ENCODE peak calls at places on chromosomes 1 and 21, in five cellular contexts. Z is HepG2, U is Panc1, S is GM12878, F is upper lobe of left lung. D is an unnamed sample.

GRCh38 chr1:48757363-48757762 is 19.3 kb downstream of the BEND5 start:
- ATAC-seq in Z (no peak), U (no peak), S (no peak), F (no peak), D (no peak)

GRCh38 chr1:54238353-54239040 is 38.5 kb downstream of the MRPL37 start:
- ATAC-seq in Z (no peak), U (no peak), S (no peak), F (peak), D (no peak)

GRCh38 chr1:153291514-153291913 is 21.2 kb downstream of the PGLYRP3 start:
- ATAC-seq in Z (no peak), U (no peak), S (peak), F (no peak), D (no peak)

GRCh38 chr21:33042812-33043211 is 17.1 kb downstream of the OLIG2 start:
- ATAC-seq in Z (no peak), U (no peak), S (no peak), F (no peak), D (no peak)

GRCh38 chr1:208425096-208425495 is 180.9 kb upstream of the PLXNA2 start:
- ATAC-seq in Z (no peak), U (no peak), S (no peak), F (no peak), D (no peak)

GRCh38 chr1:150473659-150474058 is 13.6 kb upstream of the TARS2 start:
- ATAC-seq in Z (peak), U (no peak), S (no peak), F (no peak), D (peak)

GRCh38 chr1:205298191-205298994 is 23.2 kb downstream of the NUAK2 start:
- ATAC-seq in Z (no peak), U (peak), S (no peak), F (no peak), D (no peak)

GRCh38 chr1:179342740-179343404 is 22.9 kb upstream of the AXDND1 start:
- ATAC-seq in Z (peak), U (no peak), S (no peak), F (no peak), D (no peak)

GRCh38 chr21:33390479-33390878 is 12.7 kb upstream of the IFNGR2 start:
- ATAC-seq in Z (no peak), U (no peak), S (no peak), F (no peak), D (no peak)

GRCh38 chr21:33761104-33762036 is 119.1 kb downstream of the ITSN1 start:
- ATAC-seq in Z (peak), U (peak), S (no peak), F (peak), D (peak)

GRCh38 chr1:61490924-61491323 is 234.0 kb downstream of the TM2D1 start:
- ATAC-seq in Z (no peak), U (no peak), S (no peak), F (peak), D (peak)

GRCh38 chr1:22702671-22703070 is 8.0 kb upstream of the EPHB2 start:
- ATAC-seq in Z (no peak), U (no peak), S (no peak), F (no peak), D (no peak)

GRCh38 chr1:77889240-77889637 is 815 bp downstream of the NEXN start:
- ATAC-seq in Z (peak), U (peak), S (no peak), F (peak), D (no peak)

GRCh38 chr1:114077188-114077587 is 76.5 kb downstream of the SYT6 start:
- ATAC-seq in Z (no peak), U (no peak), S (no peak), F (no peak), D (no peak)

GRCh38 chr1:206686486-206687249 is 2.0 kb downstream of the MAPKAPK2 start:
- ATAC-seq in Z (no peak), U (no peak), S (peak), F (no peak), D (no peak)

GRCh38 chr1:116336250-116336649 is 36.8 kb upstream of the ATP1A1 start:
- ATAC-seq in Z (no peak), U (no peak), S (no peak), F (no peak), D (no peak)

GRCh38 chr1:41738475-41738874 is 180.2 kb downstream of the HIVEP3 start:
- ATAC-seq in Z (no peak), U (no peak), S (no peak), F (no peak), D (no peak)

GRCh38 chr21:38804617-38805281 is 980 bp upstream of the ETS2 start:
- ATAC-seq in Z (peak), U (peak), S (peak), F (peak), D (peak)

GRCh38 chr1:34786521-34787325 is 5.7 kb downstream of the GJB3 start:
- ATAC-seq in Z (peak), U (peak), S (peak), F (peak), D (peak)

GRCh38 chr1:205340674-205341073 is 16.0 kb downstream of the KLHDC8A start:
- ATAC-seq in Z (no peak), U (no peak), S (no peak), F (no peak), D (no peak)

GRCh38 chr1:151056149-151056548 is 3.3 kb downstream of the CDC42SE1 start:
- ATAC-seq in Z (no peak), U (no peak), S (no peak), F (no peak), D (no peak)

GRCh38 chr1:89978763-89979162 is 16.1 kb upstream of the ZNF326 start:
- ATAC-seq in Z (no peak), U (no peak), S (no peak), F (no peak), D (no peak)

GRCh38 chr1:2314803-2315710 is 76.3 kb downstream of the MORN1 start:
- ATAC-seq in Z (no peak), U (peak), S (peak), F (peak), D (peak)

GRCh38 chr1:63668298-63668697 is 75.1 kb downstream of the PGM1 start:
- ATAC-seq in Z (no peak), U (no peak), S (no peak), F (no peak), D (no peak)

GRCh38 chr1:18849252-18849651 is 10.2 kb downstream of the TAS1R2 start:
- ATAC-seq in Z (no peak), U (no peak), S (no peak), F (no peak), D (no peak)

GRCh38 chr1:107690491-107690890 is 274.5 kb downstream of the VAV3 start:
- ATAC-seq in Z (peak), U (no peak), S (no peak), F (no peak), D (no peak)

GRCh38 chr1:178594133-178594532 is 81.2 kb downstream of the TEX35 start:
- ATAC-seq in Z (no peak), U (no peak), S (no peak), F (no peak), D (no peak)

GRCh38 chr21:31921079-31921478 is 48.3 kb downstream of the HUNK start:
- ATAC-seq in Z (no peak), U (no peak), S (no peak), F (no peak), D (no peak)

GRCh38 chr1:209590405-209590804 is 6.9 kb downstream of the CAMK1G start:
- ATAC-seq in Z (peak), U (peak), S (no peak), F (peak), D (no peak)

GRCh38 chr1:93615201-93616150 is 66.2 kb downstream of the BCAR3 start:
- ATAC-seq in Z (peak), U (no peak), S (peak), F (no peak), D (no peak)

GRCh38 chr21:38766987-38767722 is 38.6 kb upstream of the ETS2 start:
- ATAC-seq in Z (peak), U (peak), S (peak), F (peak), D (no peak)

GRCh38 chr1:3101127-3101939 is 32.3 kb downstream of the PRDM16 start:
- ATAC-seq in Z (no peak), U (no peak), S (no peak), F (no peak), D (no peak)

GRCh38 chr1:39652534-39652933 is 13.1 kb upstream of the HEYL start:
- ATAC-seq in Z (no peak), U (no peak), S (no peak), F (no peak), D (peak)

GRCh38 chr1:61224609-61225008 is 142.2 kb downstream of the NFIA start:
- ATAC-seq in Z (no peak), U (no peak), S (no peak), F (no peak), D (no peak)

GRCh38 chr1:219900201-219900600 is 28.2 kb downstream of the SLC30A10 start:
- ATAC-seq in Z (no peak), U (no peak), S (no peak), F (no peak), D (no peak)

GRCh38 chr21:30194701-30195299 is 21.1 kb downstream of the CLDN8 start:
- ATAC-seq in Z (no peak), U (no peak), S (peak), F (peak), D (no peak)

GRCh38 chr21:37380349-37381323 is 14.1 kb downstream of the DYRK1A start:
- ATAC-seq in Z (no peak), U (peak), S (no peak), F (peak), D (no peak)

GRCh38 chr1:243996223-243996622 is 54.9 kb upstream of the ZBTB18 start:
- ATAC-seq in Z (no peak), U (no peak), S (no peak), F (no peak), D (no peak)

GRCh38 chr1:236861560-236862230 is 66.6 kb downstream of the MTR start:
- ATAC-seq in Z (peak), U (no peak), S (no peak), F (no peak), D (peak)

GRCh38 chr1:179935909-179936496 is 18.6 kb upstream of the CEP350 start:
- ATAC-seq in Z (no peak), U (no peak), S (peak), F (no peak), D (no peak)

GRCh38 chr1:168084396-168085231 is 52.1 kb downstream of the GPR161 start:
- ATAC-seq in Z (peak), U (peak), S (peak), F (peak), D (no peak)

GRCh38 chr1:168083456-168084325 is 53.0 kb downstream of the GPR161 start:
- ATAC-seq in Z (no peak), U (no peak), S (no peak), F (no peak), D (no peak)

GRCh38 chr1:168079761-168080160 is 57.0 kb downstream of the GPR161 start:
- ATAC-seq in Z (no peak), U (no peak), S (no peak), F (no peak), D (no peak)

GRCh38 chr1:168081373-168082007 is 55.2 kb downstream of the GPR161 start:
- ATAC-seq in Z (peak), U (no peak), S (no peak), F (peak), D (peak)

DNA sequence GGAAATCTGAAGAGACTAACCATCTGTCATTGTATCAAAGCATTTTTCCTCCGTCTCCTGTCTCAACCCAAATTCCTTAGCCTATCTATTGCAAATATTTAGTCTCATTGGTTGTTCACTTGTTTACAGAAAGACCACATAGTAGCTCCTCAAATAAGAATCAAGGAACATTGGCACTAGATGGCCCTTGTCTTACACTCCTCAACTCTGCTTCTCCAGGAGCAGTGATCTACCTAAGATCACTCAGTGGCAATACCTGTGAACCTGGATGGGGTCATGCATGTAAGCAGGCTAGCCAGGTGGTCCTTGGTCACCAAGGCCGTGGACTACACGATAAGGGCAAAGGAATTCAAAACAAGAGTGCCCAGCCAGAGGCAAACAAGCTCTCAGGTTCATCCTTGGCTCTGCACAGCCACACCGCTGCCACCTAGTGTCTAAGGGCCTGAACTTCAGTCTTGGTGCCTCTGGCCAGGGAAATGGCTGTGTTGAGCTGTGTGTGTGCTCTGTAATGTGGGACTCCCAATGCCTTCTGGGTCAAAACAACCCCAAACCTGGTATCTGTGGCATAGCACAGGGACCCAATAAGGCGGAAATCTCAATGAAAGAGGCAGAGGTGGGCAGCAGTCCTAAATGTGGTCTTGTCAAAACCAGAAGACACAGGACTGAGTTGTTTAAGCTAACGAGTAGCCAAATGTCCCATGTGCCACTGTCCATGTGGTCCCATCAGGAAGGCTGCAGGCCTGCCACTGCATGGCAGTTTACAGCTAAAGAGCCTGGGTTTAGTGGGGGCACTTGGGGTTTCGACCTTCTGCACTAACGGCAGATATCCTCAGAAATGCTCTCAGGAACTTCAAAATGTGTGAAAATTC is 54.5 kb downstream of the GPR161 start:
- ATAC-seq in Z (peak), U (peak), S (peak), F (peak), D (peak)
- TF ChIP-seq POLR2AphosphoS5 in Z (no peak), U (no peak), S (no peak), F (no peak), D (no peak)

DNA sequence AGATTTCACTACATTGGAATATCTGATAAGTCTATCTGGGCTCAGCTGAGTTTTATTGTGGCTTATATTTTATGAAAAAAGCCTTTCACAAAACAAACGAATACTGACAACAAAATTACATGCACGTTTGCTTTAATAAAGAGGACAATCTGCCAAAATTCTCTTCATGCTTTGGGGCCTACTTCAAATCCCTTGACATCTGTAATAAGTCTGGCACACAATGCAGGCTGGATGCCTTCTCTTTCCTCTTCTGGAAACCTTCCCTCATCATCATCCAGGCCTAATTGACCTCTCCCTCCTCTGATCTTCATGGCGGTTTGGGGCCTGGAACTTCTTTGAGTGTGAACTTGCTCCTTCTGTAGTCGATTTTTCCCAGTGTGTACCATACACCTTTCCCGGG is 70.3 kb downstream of the MAP10 start:
- ATAC-seq in Z (no peak), U (no peak), S (no peak), F (no peak), D (no peak)
- TF ChIP-seq POLR2AphosphoS5 in Z (no peak), U (no peak), S (no peak), F (no peak), D (no peak)

DNA sequence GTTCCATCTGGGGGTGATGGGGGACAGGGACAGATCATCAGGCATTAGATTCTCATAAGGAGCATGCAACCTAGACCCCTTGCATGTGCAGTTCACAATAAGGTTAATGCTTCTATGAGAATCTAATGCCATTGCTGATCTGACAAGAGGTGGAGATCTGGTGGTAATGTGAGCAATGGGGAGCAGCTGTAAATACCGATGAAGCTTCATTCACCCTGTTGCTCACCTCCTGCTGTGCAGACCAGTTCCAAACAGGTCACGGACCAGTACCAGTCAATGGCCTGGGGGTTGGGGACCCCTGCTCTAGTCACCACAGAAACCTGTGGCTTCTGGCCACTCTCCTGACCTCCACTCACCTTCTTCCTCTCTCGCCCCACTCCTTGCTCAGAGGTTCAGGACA is 229.9 kb downstream of the PTPRU start:
- ATAC-seq in Z (no peak), U (no peak), S (no peak), F (no peak), D (no peak)
- TF ChIP-seq POLR2AphosphoS5 in Z (no peak), U (no peak), S (no peak), F (no peak), D (no peak)

DNA sequence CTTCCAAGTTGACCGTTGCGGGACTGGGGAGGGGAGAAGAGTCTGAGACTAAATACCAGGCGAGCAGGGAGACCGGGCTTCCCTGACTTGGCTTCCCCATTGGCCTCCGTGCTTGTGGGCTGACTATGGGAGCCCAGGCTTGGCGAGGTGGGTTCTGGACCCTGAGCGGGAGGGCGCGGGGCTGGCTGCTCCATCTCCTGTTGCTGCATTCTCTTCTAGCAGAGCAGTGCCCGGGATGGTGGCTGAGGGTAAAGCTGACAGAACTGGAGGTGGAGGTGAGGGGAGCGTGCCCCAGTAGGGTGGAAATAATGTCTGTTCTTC is 689 bp downstream of the LGR6 start:
- ATAC-seq in Z (no peak), U (no peak), S (no peak), F (no peak), D (no peak)
- TF ChIP-seq POLR2AphosphoS5 in Z (no peak), U (no peak), S (no peak), F (no peak), D (no peak)

GRCh38 chr1:24948072-24948827 is 18.2 kb upstream of the RUNX3 start:
- ATAC-seq in Z (peak), U (no peak), S (peak), F (peak), D (no peak)

GRCh38 chr1:24949331-24949881 is 19.3 kb upstream of the RUNX3 start:
- ATAC-seq in Z (peak), U (peak), S (peak), F (no peak), D (no peak)

GRCh38 chr1:24944318-24944717 is 14.2 kb upstream of the RUNX3 start:
- ATAC-seq in Z (no peak), U (no peak), S (no peak), F (no peak), D (no peak)

GRCh38 chr1:24945354-24946326 is 15.6 kb upstream of the RUNX3 start:
- ATAC-seq in Z (no peak), U (no peak), S (no peak), F (no peak), D (no peak)

GRCh38 chr1:24946861-24947658 is 17.0 kb upstream of the RUNX3 start:
- ATAC-seq in Z (peak), U (peak), S (peak), F (no peak), D (no peak)
- TF ChIP-seq POLR2AphosphoS5 in Z (no peak), U (no peak), S (peak), F (no peak), D (no peak)

GRCh38 chr1:51731998-51732397 is 115.1 kb downstream of the OSBPL9 start:
- ATAC-seq in Z (no peak), U (no peak), S (no peak), F (no peak), D (no peak)

GRCh38 chr1:51729824-51730284 is 113.0 kb downstream of the OSBPL9 start:
- ATAC-seq in Z (no peak), U (peak), S (peak), F (peak), D (no peak)

GRCh38 chr1:51726544-51727225 is 109.8 kb downstream of the OSBPL9 start:
- ATAC-seq in Z (no peak), U (no peak), S (peak), F (no peak), D (no peak)

GRCh38 chr1:51728611-51729155 is 111.8 kb downstream of the OSBPL9 start:
- ATAC-seq in Z (no peak), U (no peak), S (peak), F (no peak), D (no peak)

GRCh38 chr1:51729156-51729823 is 112.4 kb downstream of the OSBPL9 start:
- ATAC-seq in Z (peak), U (peak), S (peak), F (peak), D (peak)
- TF ChIP-seq POLR2AphosphoS5 in Z (no peak), U (no peak), S (peak), F (peak), D (no peak)

GRCh38 chr1:20165522-20165951 is 20.4 kb upstream of the UBXN10 start:
- ATAC-seq in Z (peak), U (peak), S (peak), F (no peak), D (no peak)
- TF ChIP-seq POLR2AphosphoS5 in Z (no peak), U (no peak), S (no peak), F (no peak), D (no peak)

GRCh38 chr1:17119076-17119743 is at the start of gene PADI2:
- ATAC-seq in Z (no peak), U (peak), S (peak), F (peak), D (peak)
- TF ChIP-seq POLR2AphosphoS5 in Z (no peak), U (peak), S (no peak), F (peak), D (no peak)

DNA sequence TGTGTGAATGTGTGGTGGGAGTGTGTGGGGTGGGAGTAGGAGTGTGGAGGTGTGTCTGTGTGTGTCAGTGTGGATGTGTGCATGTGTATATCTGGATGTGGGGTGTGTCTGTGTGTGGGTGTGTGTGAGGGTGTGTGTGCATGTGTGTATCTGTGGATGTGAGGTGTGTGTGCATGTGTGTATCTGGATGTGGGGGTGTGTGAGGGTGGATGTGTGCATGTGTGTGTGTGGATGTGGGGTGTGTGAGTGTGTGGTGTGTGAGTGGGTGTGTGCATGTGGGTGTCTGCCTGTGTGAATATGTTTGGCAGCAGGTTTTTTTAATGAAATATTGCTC is 106.1 kb downstream of the PDE9A start:
- ATAC-seq in Z (no peak), U (no peak), S (no peak), F (no peak), D (no peak)
- TF ChIP-seq POLR2AphosphoS5 in Z (no peak), U (no peak), S (no peak), F (no peak), D (no peak)

D was measured in gastroesophageal sphincter.